ENCODE peak calls at places on chromosomes 3 and 15, in nine cellular contexts. One of them, this sample, is unnamed.

GRCh38 chr15:75809986-75810750 is 33.1 kb upstream of the UBE2Q2 start:
- DNase-seq in posterior vena cava: no peak
- DNase-seq in neural crest cell: no peak
- DNase-seq in SK-N-SH: peak; percentile 39
- DNase-seq in fibroblast of mammary gland: peak; percentile 49
- DNase-seq in activated naive CD4-positive, alpha-beta T cell: no peak
- DNase-seq in activated CD8-positive, alpha-beta memory T cell treated with anti-CD3 and anti-CD28 coated beads, Interleukin-2, amount 50 U/mL, for 48 hours: no peak
- DNase-seq in NCI-H1105: no peak
- DNase-seq in Ammon's horn: no peak
- DNase-seq in this sample: no peak

GRCh38 chr3:189598530-189598929 is 32.7 kb upstream of the TP63 start:
- DNase-seq in posterior vena cava: no peak
- DNase-seq in neural crest cell: no peak
- DNase-seq in SK-N-SH: no peak
- DNase-seq in fibroblast of mammary gland: no peak
- DNase-seq in activated naive CD4-positive, alpha-beta T cell: no peak
- DNase-seq in activated CD8-positive, alpha-beta memory T cell treated with anti-CD3 and anti-CD28 coated beads, Interleukin-2, amount 50 U/mL, for 48 hours: no peak
- DNase-seq in NCI-H1105: no peak
- DNase-seq in Ammon's horn: no peak
- DNase-seq in this sample: no peak

GRCh38 chr3:17645074-17645698 is 97.2 kb downstream of the TBC1D5 start:
- DNase-seq in posterior vena cava: no peak
- DNase-seq in neural crest cell: peak; percentile 25
- DNase-seq in SK-N-SH: peak; percentile 28
- DNase-seq in fibroblast of mammary gland: peak; percentile 73
- DNase-seq in activated naive CD4-positive, alpha-beta T cell: no peak
- DNase-seq in activated CD8-positive, alpha-beta memory T cell treated with anti-CD3 and anti-CD28 coated beads, Interleukin-2, amount 50 U/mL, for 48 hours: no peak
- DNase-seq in NCI-H1105: peak; percentile 47
- DNase-seq in Ammon's horn: peak; percentile 74
- DNase-seq in this sample: no peak

GRCh38 chr3:14303336-14304100 is 98.9 kb upstream of the SLC6A6 start:
- DNase-seq in posterior vena cava: peak; percentile 55
- DNase-seq in neural crest cell: no peak
- DNase-seq in SK-N-SH: no peak
- DNase-seq in fibroblast of mammary gland: no peak
- DNase-seq in activated naive CD4-positive, alpha-beta T cell: no peak
- DNase-seq in activated CD8-positive, alpha-beta memory T cell treated with anti-CD3 and anti-CD28 coated beads, Interleukin-2, amount 50 U/mL, for 48 hours: no peak
- DNase-seq in NCI-H1105: no peak
- DNase-seq in Ammon's horn: no peak
- DNase-seq in this sample: no peak

GRCh38 chr3:94314218-94314883 is 251.5 kb downstream of the NSUN3 start:
- DNase-seq in posterior vena cava: no peak
- DNase-seq in neural crest cell: no peak
- DNase-seq in SK-N-SH: no peak
- DNase-seq in fibroblast of mammary gland: no peak
- DNase-seq in activated naive CD4-positive, alpha-beta T cell: no peak
- DNase-seq in activated CD8-positive, alpha-beta memory T cell treated with anti-CD3 and anti-CD28 coated beads, Interleukin-2, amount 50 U/mL, for 48 hours: no peak
- DNase-seq in NCI-H1105: no peak
- DNase-seq in Ammon's horn: no peak
- DNase-seq in this sample: no peak

GRCh38 chr3:73848173-73848751 is 223.5 kb upstream of the PDZRN3 start:
- DNase-seq in posterior vena cava: no peak
- DNase-seq in neural crest cell: no peak
- DNase-seq in SK-N-SH: peak; percentile 48
- DNase-seq in fibroblast of mammary gland: peak; percentile 62
- DNase-seq in activated naive CD4-positive, alpha-beta T cell: no peak
- DNase-seq in activated CD8-positive, alpha-beta memory T cell treated with anti-CD3 and anti-CD28 coated beads, Interleukin-2, amount 50 U/mL, for 48 hours: no peak
- DNase-seq in NCI-H1105: peak; percentile 14
- DNase-seq in Ammon's horn: peak; percentile 39
- DNase-seq in this sample: no peak

GRCh38 chr3:190401943-190402342 is 14.0 kb downstream of the CLDN16 start:
- DNase-seq in posterior vena cava: no peak
- DNase-seq in neural crest cell: no peak
- DNase-seq in SK-N-SH: no peak
- DNase-seq in fibroblast of mammary gland: no peak
- DNase-seq in activated naive CD4-positive, alpha-beta T cell: no peak
- DNase-seq in activated CD8-positive, alpha-beta memory T cell treated with anti-CD3 and anti-CD28 coated beads, Interleukin-2, amount 50 U/mL, for 48 hours: no peak
- DNase-seq in NCI-H1105: no peak
- DNase-seq in Ammon's horn: no peak
- DNase-seq in this sample: no peak

GRCh38 chr3:148075829-148076716 is 621.6 kb upstream of the AGTR1 start:
- DNase-seq in posterior vena cava: no peak
- DNase-seq in neural crest cell: no peak
- DNase-seq in SK-N-SH: peak; percentile 49
- DNase-seq in fibroblast of mammary gland: peak; percentile 73
- DNase-seq in activated naive CD4-positive, alpha-beta T cell: no peak
- DNase-seq in activated CD8-positive, alpha-beta memory T cell treated with anti-CD3 and anti-CD28 coated beads, Interleukin-2, amount 50 U/mL, for 48 hours: no peak
- DNase-seq in NCI-H1105: peak; percentile 19
- DNase-seq in Ammon's horn: peak; percentile 80
- DNase-seq in this sample: no peak

GRCh38 chr3:147008458-147008857 is 397.9 kb downstream of the ZIC4 start:
- DNase-seq in posterior vena cava: no peak
- DNase-seq in neural crest cell: no peak
- DNase-seq in SK-N-SH: no peak
- DNase-seq in fibroblast of mammary gland: no peak
- DNase-seq in activated naive CD4-positive, alpha-beta T cell: no peak
- DNase-seq in activated CD8-positive, alpha-beta memory T cell treated with anti-CD3 and anti-CD28 coated beads, Interleukin-2, amount 50 U/mL, for 48 hours: no peak
- DNase-seq in NCI-H1105: no peak
- DNase-seq in Ammon's horn: no peak
- DNase-seq in this sample: no peak

GRCh38 chr3:111764645-111765091 is 94.4 kb upstream of the PHLDB2 start:
- DNase-seq in posterior vena cava: no peak
- DNase-seq in neural crest cell: no peak
- DNase-seq in SK-N-SH: no peak
- DNase-seq in fibroblast of mammary gland: peak; percentile 92
- DNase-seq in activated naive CD4-positive, alpha-beta T cell: no peak
- DNase-seq in activated CD8-positive, alpha-beta memory T cell treated with anti-CD3 and anti-CD28 coated beads, Interleukin-2, amount 50 U/mL, for 48 hours: no peak
- DNase-seq in NCI-H1105: no peak
- DNase-seq in Ammon's horn: no peak
- DNase-seq in this sample: no peak

GRCh38 chr15:67174864-67175573 is 79.4 kb downstream of the AAGAB start:
- DNase-seq in posterior vena cava: peak; percentile 73
- DNase-seq in neural crest cell: no peak
- DNase-seq in SK-N-SH: peak; percentile 58
- DNase-seq in fibroblast of mammary gland: no peak
- DNase-seq in activated naive CD4-positive, alpha-beta T cell: no peak
- DNase-seq in activated CD8-positive, alpha-beta memory T cell treated with anti-CD3 and anti-CD28 coated beads, Interleukin-2, amount 50 U/mL, for 48 hours: no peak
- DNase-seq in NCI-H1105: no peak
- DNase-seq in Ammon's horn: no peak
- DNase-seq in this sample: no peak

GRCh38 chr15:89399070-89399389 is 64.4 kb upstream of the POLG start:
- DNase-seq in posterior vena cava: no peak
- DNase-seq in neural crest cell: no peak
- DNase-seq in SK-N-SH: no peak
- DNase-seq in fibroblast of mammary gland: no peak
- DNase-seq in activated naive CD4-positive, alpha-beta T cell: no peak
- DNase-seq in activated CD8-positive, alpha-beta memory T cell treated with anti-CD3 and anti-CD28 coated beads, Interleukin-2, amount 50 U/mL, for 48 hours: no peak
- DNase-seq in NCI-H1105: no peak
- DNase-seq in Ammon's horn: no peak
- DNase-seq in this sample: no peak

GRCh38 chr3:45975696-45976095 is 19.9 kb downstream of the FYCO1 start:
- DNase-seq in posterior vena cava: no peak
- DNase-seq in neural crest cell: no peak
- DNase-seq in SK-N-SH: no peak
- DNase-seq in fibroblast of mammary gland: no peak
- DNase-seq in activated naive CD4-positive, alpha-beta T cell: no peak
- DNase-seq in activated CD8-positive, alpha-beta memory T cell treated with anti-CD3 and anti-CD28 coated beads, Interleukin-2, amount 50 U/mL, for 48 hours: no peak
- DNase-seq in NCI-H1105: no peak
- DNase-seq in Ammon's horn: no peak
- DNase-seq in this sample: no peak